ENCODE peak calls at places on chromosomes 11 and 22, in six cellular contexts. W is iPS-NIHi11, V is activated B cell treated with CpG ODN at 0.5 μM for 24 hours, N is fibroblast of the aortic adventitia, I is amniotic stem cell, T is NCI-H1930. J is an unnamed sample.

GRCh38 chr11:17494019-17494418 is 17.4 kb upstream of the ABCC8 start:
- DNase-seq in I (no peak), N (no peak), W (no peak), T (no peak), V (no peak), J (no peak)

GRCh38 chr11:87819141-87819540 is 356.1 kb downstream of the RAB38 start:
- DNase-seq in N (no peak), T (no peak), W (no peak), V (no peak), I (no peak), J (no peak)

GRCh38 chr11:123509737-123510578 is 79.9 kb downstream of the GRAMD1B start:
- DNase-seq in I (no peak), V (no peak), N (peak), W (peak), T (no peak), J (no peak)

GRCh38 chr11:88553204-88553603 is 215.7 kb upstream of the CTSC start:
- DNase-seq in T (no peak), N (peak), W (no peak), V (no peak), I (no peak), J (no peak)

GRCh38 chr22:45548991-45549736 is 46.5 kb downstream of the FBLN1 start:
- DNase-seq in I (no peak), V (no peak), W (peak), T (no peak), N (peak), J (no peak)

GRCh38 chr11:70296681-70297080 is 26.2 kb downstream of the PPFIA1 start:
- DNase-seq in I (no peak), V (no peak), W (no peak), T (no peak), N (no peak), J (no peak)

GRCh38 chr22:49871482-49871881 is 17.8 kb downstream of the ZBED4 start:
- DNase-seq in I (no peak), T (no peak), N (no peak), W (peak), V (no peak), J (no peak)

GRCh38 chr11:3913921-3914320 is 58.5 kb downstream of the STIM1 start:
- DNase-seq in N (no peak), W (no peak), I (no peak), V (no peak), T (no peak), J (no peak)

GRCh38 chr11:67374571-67375276 is 1.3 kb upstream of the CLCF1 start:
- DNase-seq in I (no peak), N (no peak), V (no peak), T (no peak), W (no peak), J (no peak)

GRCh38 chr11:78363018-78363619 is 54.5 kb downstream of the GAB2 start:
- DNase-seq in V (no peak), W (no peak), T (no peak), I (no peak), N (no peak), J (no peak)

GRCh38 chr22:28923826-28924732 is 40.7 kb downstream of the ZNRF3 start:
- DNase-seq in T (no peak), I (no peak), N (no peak), W (peak), V (no peak), J (no peak)

GRCh38 chr22:36595968-36596367 is 67.0 kb upstream of the EIF3D start:
- DNase-seq in V (no peak), T (no peak), W (no peak), I (no peak), N (no peak), J (no peak)

GRCh38 chr11:78539566-78539965 is 35.1 kb downstream of the NARS2 start:
- DNase-seq in T (no peak), N (no peak), I (no peak), V (no peak), W (no peak), J (no peak)

GRCh38 chr11:77090373-77091111 is 12.1 kb upstream of the OMP start:
- DNase-seq in V (no peak), N (no peak), I (no peak), W (no peak), T (no peak), J (no peak)

GRCh38 chr22:44752285-44753188 is at the start of gene ARHGAP8:
- DNase-seq in W (peak), N (no peak), T (peak), I (no peak), V (no peak), J (no peak)

GRCh38 chr11:118621071-118621815 is 13.8 kb downstream of the PHLDB1 start:
- DNase-seq in V (no peak), T (peak), W (peak), I (peak), N (peak), J (no peak)

GRCh38 chr11:84524422-84525051 is 1102.6 kb downstream of the DLG2 start:
- DNase-seq in T (peak), I (no peak), V (no peak), N (peak), W (peak), J (no peak)

GRCh38 chr11:78080084-78080817 is 589 bp upstream of the NDUFC2 start:
- DNase-seq in T (no peak), V (no peak), N (no peak), I (no peak), W (no peak), J (peak)

GRCh38 chr22:27416553-27417427 is 384.8 kb downstream of the MN1 start:
- DNase-seq in V (no peak), I (peak), T (no peak), W (peak), N (peak), J (no peak)

GRCh38 chr11:43359432-43359818 is 705 bp downstream of the TTC17 start:
- DNase-seq in W (peak), I (no peak), V (no peak), T (no peak), N (peak), J (no peak)

GRCh38 chr11:7019500-7020182 is 505 bp downstream of the ZNF214 start:
- DNase-seq in T (no peak), W (peak), I (no peak), N (no peak), V (no peak), J (no peak)

GRCh38 chr11:11691296-11692141 is 69.7 kb upstream of the GALNT18 start:
- DNase-seq in T (peak), V (no peak), N (no peak), I (no peak), W (no peak), J (no peak)

GRCh38 chr11:78149646-78150045 is 10.2 kb upstream of the ALG8 start:
- DNase-seq in I (no peak), W (no peak), V (no peak), N (peak), T (no peak), J (peak)

GRCh38 chr11:34443136-34443535 is 4.4 kb downstream of the CAT start:
- DNase-seq in T (no peak), W (no peak), N (no peak), I (no peak), V (no peak), J (no peak)

GRCh38 chr11:86021390-86021789 is 47.5 kb downstream of the PICALM start:
- DNase-seq in I (no peak), W (no peak), N (no peak), T (no peak), V (no peak), J (no peak)

GRCh38 chr11:119416606-119417580 is 6.1 kb downstream of the THY1 start:
- DNase-seq in V (no peak), I (peak), N (peak), W (no peak), T (no peak), J (no peak)

GRCh38 chr22:29946220-29946619 is 63.2 kb downstream of the MTMR3 start:
- DNase-seq in T (no peak), N (no peak), V (no peak), I (no peak), W (peak), J (no peak)

GRCh38 chr11:47904048-47904447 is 55.9 kb upstream of the NUP160 start:
- DNase-seq in V (no peak), N (no peak), I (no peak), W (no peak), T (no peak), J (no peak)

J was measured in Panc1.